ENCODE peak calls at places on chromosomes 7 and 10, in seven cellular contexts. One of them, this sample, is unnamed.

GRCh38 chr7:54858008-54858692 is 99.1 kb upstream of the SEC61G start:
- DNase-seq in AG04450: no peak
- DNase-seq in suprapubic skin: no peak
- DNase-seq in psoas muscle: no peak
- DNase-seq in pancreas: no peak
- DNase-seq in osteoblast: no peak
- DNase-seq in left lung: no peak
- DNase-seq in this sample: no peak

GRCh38 chr10:25522946-25523608 is 348.3 kb downstream of the GPR158 start:
- DNase-seq in pancreas: no peak
- DNase-seq in osteoblast: no peak
- DNase-seq in AG04450: no peak
- DNase-seq in suprapubic skin: no peak
- DNase-seq in psoas muscle: no peak
- DNase-seq in left lung: no peak
- DNase-seq in this sample: peak

GRCh38 chr10:100715445-100716385 is 29.7 kb upstream of the PAX2 start:
- DNase-seq in AG04450: no peak
- DNase-seq in osteoblast: peak
- DNase-seq in suprapubic skin: no peak
- DNase-seq in pancreas: no peak
- DNase-seq in left lung: no peak
- DNase-seq in psoas muscle: no peak
- DNase-seq in this sample: no peak

GRCh38 chr10:89090760-89091455 is 100.3 kb downstream of the FAS start:
- DNase-seq in osteoblast: no peak
- DNase-seq in psoas muscle: no peak
- DNase-seq in left lung: no peak
- DNase-seq in pancreas: no peak
- DNase-seq in suprapubic skin: no peak
- DNase-seq in AG04450: no peak
- DNase-seq in this sample: peak

GRCh38 chr7:16051561-16052280 is 365.2 kb upstream of the MEOX2 start:
- DNase-seq in left lung: no peak
- DNase-seq in AG04450: no peak
- DNase-seq in osteoblast: no peak
- DNase-seq in psoas muscle: no peak
- DNase-seq in suprapubic skin: no peak
- DNase-seq in pancreas: no peak
- DNase-seq in this sample: peak

GRCh38 chr7:121873795-121874194 is 834 bp downstream of the PTPRZ1 start:
- DNase-seq in osteoblast: no peak
- DNase-seq in AG04450: no peak
- DNase-seq in psoas muscle: no peak
- DNase-seq in pancreas: no peak
- DNase-seq in suprapubic skin: no peak
- DNase-seq in left lung: no peak
- DNase-seq in this sample: peak

GRCh38 chr7:17680026-17680425 is 260.3 kb downstream of the SNX13 start:
- DNase-seq in left lung: no peak
- DNase-seq in pancreas: no peak
- DNase-seq in AG04450: peak
- DNase-seq in osteoblast: no peak
- DNase-seq in suprapubic skin: peak
- DNase-seq in psoas muscle: no peak
- DNase-seq in this sample: peak

GRCh38 chr10:111116762-111117445 is 40.1 kb downstream of the ADRA2A start:
- DNase-seq in psoas muscle: no peak
- DNase-seq in left lung: no peak
- DNase-seq in osteoblast: no peak
- DNase-seq in suprapubic skin: peak
- DNase-seq in pancreas: no peak
- DNase-seq in AG04450: no peak
- DNase-seq in this sample: no peak

DNA sequence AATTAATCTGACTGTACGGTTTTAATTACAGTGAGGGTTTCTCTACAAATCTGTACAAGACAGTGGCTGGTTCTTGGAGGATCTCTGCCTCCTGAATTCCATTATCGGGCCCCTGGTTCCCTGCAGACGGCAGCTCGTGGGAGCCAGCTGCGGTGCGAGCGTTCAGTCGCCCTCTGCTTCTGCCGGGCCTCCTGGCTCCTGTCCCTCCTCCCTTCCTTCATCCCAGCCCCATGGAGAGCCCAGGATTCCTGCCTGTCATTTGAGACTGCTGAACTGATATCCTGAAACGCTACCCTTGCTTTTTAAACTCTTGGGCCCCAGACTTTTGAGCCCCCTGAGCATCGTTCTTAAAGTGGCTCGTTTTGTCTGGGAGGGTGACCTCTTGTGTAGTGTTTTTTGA is 6.6 kb upstream of the DLX6 start:
- DNase-seq in AG04450: no peak
- DNase-seq in pancreas: no peak
- DNase-seq in left lung: no peak
- DNase-seq in osteoblast: peak
- DNase-seq in psoas muscle: no peak
- DNase-seq in suprapubic skin: no peak
- DNase-seq in this sample: no peak
- TF ChIP-seq CTCF in AG04450: no peak
- TF ChIP-seq CTCF in pancreas: no peak
- TF ChIP-seq CTCF in left lung: no peak
- TF ChIP-seq CTCF in osteoblast: no peak
- TF ChIP-seq CTCF in psoas muscle: no peak
- TF ChIP-seq CTCF in suprapubic skin: no peak
- TF ChIP-seq CTCF in this sample: no peak

GRCh38 chr7:92809397-92810241 is 26.8 kb downstream of the CDK6 start:
- DNase-seq in AG04450: peak
- DNase-seq in left lung: no peak
- DNase-seq in osteoblast: no peak
- DNase-seq in pancreas: peak
- DNase-seq in suprapubic skin: no peak
- DNase-seq in psoas muscle: no peak
- DNase-seq in this sample: peak
- H3K4me3 ChIP-seq in AG04450: peak
- H3K4me3 ChIP-seq in left lung: no peak
- H3K4me3 ChIP-seq in osteoblast: peak
- H3K4me3 ChIP-seq in pancreas: no peak
- H3K4me3 ChIP-seq in suprapubic skin: no peak
- H3K4me3 ChIP-seq in psoas muscle: no peak
- H3K4me3 ChIP-seq in this sample: no peak

GRCh38 chr7:156667110-156667436 is 26.5 kb downstream of the RNF32 start:
- DNase-seq in suprapubic skin: no peak
- DNase-seq in left lung: no peak
- DNase-seq in osteoblast: no peak
- DNase-seq in AG04450: no peak
- DNase-seq in psoas muscle: no peak
- DNase-seq in pancreas: no peak
- DNase-seq in this sample: no peak
- TF ChIP-seq CTCF in suprapubic skin: no peak
- TF ChIP-seq CTCF in left lung: no peak
- TF ChIP-seq CTCF in osteoblast: no peak
- TF ChIP-seq CTCF in AG04450: no peak
- TF ChIP-seq CTCF in psoas muscle: no peak
- TF ChIP-seq CTCF in pancreas: no peak
- TF ChIP-seq CTCF in this sample: no peak

GRCh38 chr10:114543456-114543855 is 114.6 kb downstream of the ABLIM1 start:
- DNase-seq in suprapubic skin: no peak
- DNase-seq in psoas muscle: no peak
- DNase-seq in pancreas: no peak
- DNase-seq in osteoblast: no peak
- DNase-seq in AG04450: no peak
- DNase-seq in left lung: no peak
- DNase-seq in this sample: no peak

GRCh38 chr10:114547056-114547455 is 111.0 kb downstream of the ABLIM1 start:
- DNase-seq in psoas muscle: no peak
- DNase-seq in osteoblast: no peak
- DNase-seq in AG04450: no peak
- DNase-seq in pancreas: no peak
- DNase-seq in left lung: no peak
- DNase-seq in suprapubic skin: no peak
- DNase-seq in this sample: no peak

GRCh38 chr10:114544045-114544659 is 113.9 kb downstream of the ABLIM1 start:
- DNase-seq in left lung: no peak
- DNase-seq in psoas muscle: no peak
- DNase-seq in pancreas: no peak
- DNase-seq in suprapubic skin: no peak
- DNase-seq in AG04450: no peak
- DNase-seq in osteoblast: no peak
- DNase-seq in this sample: no peak

GRCh38 chr10:114547466-114547865 is 110.6 kb downstream of the ABLIM1 start:
- DNase-seq in suprapubic skin: no peak
- DNase-seq in pancreas: no peak
- DNase-seq in AG04450: no peak
- DNase-seq in left lung: peak
- DNase-seq in psoas muscle: no peak
- DNase-seq in osteoblast: no peak
- DNase-seq in this sample: no peak

GRCh38 chr10:114545071-114545470 is 113.0 kb downstream of the ABLIM1 start:
- DNase-seq in AG04450: no peak
- DNase-seq in psoas muscle: no peak
- DNase-seq in left lung: no peak
- DNase-seq in suprapubic skin: no peak
- DNase-seq in pancreas: no peak
- DNase-seq in osteoblast: no peak
- DNase-seq in this sample: no peak
- H3K4me3 ChIP-seq in AG04450: no peak
- H3K4me3 ChIP-seq in psoas muscle: no peak
- H3K4me3 ChIP-seq in left lung: no peak
- H3K4me3 ChIP-seq in suprapubic skin: no peak
- H3K4me3 ChIP-seq in pancreas: no peak
- H3K4me3 ChIP-seq in osteoblast: no peak
- H3K4me3 ChIP-seq in this sample: no peak

DNA sequence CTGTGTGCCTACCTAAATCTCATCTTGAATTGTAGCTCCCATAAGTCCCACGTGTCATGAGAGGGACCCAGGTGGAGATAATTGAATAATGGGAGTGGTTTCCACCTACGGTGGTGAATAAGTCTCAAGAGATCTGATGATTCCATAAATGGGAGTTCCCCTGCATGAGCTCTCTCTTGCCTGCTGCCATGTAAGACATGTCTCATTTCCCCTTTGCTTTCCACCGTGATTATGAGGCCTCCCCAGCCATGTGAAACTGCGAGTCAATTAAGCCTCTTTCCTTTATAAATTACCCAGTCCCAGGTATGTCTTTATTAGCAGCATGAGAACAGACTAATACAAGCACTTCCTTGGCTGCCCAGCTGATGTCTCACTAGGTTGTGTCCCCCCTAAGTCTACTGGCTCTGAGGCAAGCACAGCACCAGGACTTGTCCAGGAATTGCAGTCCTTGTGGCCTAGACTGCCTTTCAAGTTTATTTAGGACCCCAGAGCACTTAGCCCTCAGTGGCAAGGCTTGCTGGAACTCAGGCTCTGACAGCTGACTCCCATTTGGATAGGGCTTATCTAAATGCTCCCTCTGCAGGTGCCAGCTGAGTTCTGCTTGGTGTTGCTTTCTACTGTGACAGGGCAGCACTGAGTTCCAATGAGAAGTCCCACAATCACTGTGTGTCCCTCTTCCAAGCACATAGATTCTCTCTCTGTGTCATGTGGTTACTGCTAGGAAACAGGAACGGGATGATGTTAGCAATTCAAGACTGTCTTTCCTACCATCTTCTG is 59.0 kb upstream of the TAS2R16 start:
- DNase-seq in AG04450: no peak
- DNase-seq in psoas muscle: no peak
- DNase-seq in osteoblast: no peak
- DNase-seq in suprapubic skin: no peak
- DNase-seq in left lung: no peak
- DNase-seq in pancreas: no peak
- DNase-seq in this sample: no peak
- TF ChIP-seq CTCF in AG04450: no peak
- TF ChIP-seq CTCF in psoas muscle: no peak
- TF ChIP-seq CTCF in osteoblast: no peak
- TF ChIP-seq CTCF in suprapubic skin: no peak
- TF ChIP-seq CTCF in left lung: no peak
- TF ChIP-seq CTCF in pancreas: no peak
- TF ChIP-seq CTCF in this sample: peak